ENCODE peak calls at places on chromosomes 5 and 9, in nine cellular contexts. Z is stimulated activated CD4-positive, alpha-beta T cell treated with anti-CD3 and anti-CD28 coated beads, TNF-alpha, amount 100 ng/mL, for 4 hours; B is astrocyte of the spinal cord; R is ureter; A is A549; E is AG08395; K is Calu3; Q is stimulated activated CD8-positive, alpha-beta memory T cell treated with anti-CD3 and anti-CD28 coated beads, Interleukin-4, amount 100 ng/mL, for 1 hour; U is psoas muscle. X is an unnamed sample.

GRCh38 chr9:129172816-129173215 is 5.2 kb downstream of the IER5L start:
- DNase-seq in A (no peak), K (no peak), Z (no peak), B (peak), U (no peak), R (no peak), Q (no peak), E (no peak), X (no peak)

GRCh38 chr5:157066950-157067349 is 8.0 kb upstream of the HAVCR1 start:
- DNase-seq in Z (no peak), A (no peak), K (no peak), U (no peak), E (no peak), B (no peak), R (no peak), Q (no peak), X (no peak)

GRCh38 chr5:143569213-143569663 is 165.8 kb upstream of the NR3C1 start:
- DNase-seq in Z (no peak), U (no peak), A (no peak), Q (no peak), B (peak), E (no peak), K (no peak), R (no peak), X (no peak)

GRCh38 chr5:40191041-40191550 is 488.6 kb upstream of the PTGER4 start:
- DNase-seq in U (no peak), Q (no peak), B (no peak), A (no peak), R (no peak), E (no peak), K (no peak), Z (no peak), X (no peak)

GRCh38 chr5:17113174-17113941 is 104.1 kb upstream of the BASP1 start:
- DNase-seq in K (peak), A (peak), Z (no peak), Q (no peak), R (no peak), U (no peak), E (peak), B (peak), X (no peak)

GRCh38 chr5:170920196-170920595 is 58.4 kb downstream of the RANBP17 start:
- DNase-seq in K (no peak), A (no peak), R (no peak), E (no peak), U (no peak), Z (no peak), Q (no peak), B (no peak), X (no peak)

GRCh38 chr9:123724211-123724831 is 205.6 kb downstream of the DENND1A start:
- DNase-seq in E (peak), K (no peak), A (peak), B (peak), Z (no peak), U (no peak), Q (no peak), R (no peak), X (no peak)

GRCh38 chr5:146130440-146131045 is 25.2 kb upstream of the PLAC8L1 start:
- DNase-seq in Z (no peak), A (peak), B (peak), Q (no peak), U (no peak), E (peak), K (no peak), R (no peak), X (no peak)

GRCh38 chr9:114538241-114538640 is 33.0 kb upstream of the WHRN start:
- DNase-seq in K (peak), Z (no peak), B (no peak), U (no peak), E (no peak), Q (no peak), R (no peak), A (peak), X (no peak)

GRCh38 chr5:169811680-169812079 is 168.6 kb downstream of the INSYN2B start:
- DNase-seq in A (no peak), K (no peak), B (no peak), R (no peak), Z (no peak), Q (no peak), E (no peak), U (no peak), X (no peak)

GRCh38 chr5:57221049-57221568 is 47.2 kb downstream of the GPBP1 start:
- DNase-seq in E (peak), Z (no peak), Q (no peak), R (no peak), B (peak), U (no peak), K (peak), A (peak), X (no peak)